ENCODE peak calls at places on chromosomes 11 and 22, in ten cellular contexts. One of them, this sample, is unnamed.

GRCh38 chr11:118917488-118918127 is 8.1 kb downstream of the BCL9L start:
- DNase-seq in epithelial cell of esophagus: peak
- DNase-seq in lung: peak
- DNase-seq in fibroblast of mammary gland: peak
- DNase-seq in tibial artery: peak
- DNase-seq in HFF-Myc: no peak
- DNase-seq in lower leg skin: peak
- DNase-seq in heart left ventricle: peak
- DNase-seq in GM12865: no peak
- DNase-seq in fibroblast of lung: peak
- DNase-seq in this sample: no peak

GRCh38 chr22:43262990-43263644 is 76.2 kb upstream of the TTLL12 start:
- DNase-seq in epithelial cell of esophagus: peak
- DNase-seq in lung: no peak
- DNase-seq in fibroblast of mammary gland: no peak
- DNase-seq in tibial artery: no peak
- DNase-seq in HFF-Myc: no peak
- DNase-seq in lower leg skin: no peak
- DNase-seq in heart left ventricle: no peak
- DNase-seq in GM12865: peak
- DNase-seq in fibroblast of lung: no peak
- DNase-seq in this sample: no peak

GRCh38 chr11:113384551-113384950 is 3.0 kb upstream of the ANKK1 start:
- DNase-seq in epithelial cell of esophagus: peak
- DNase-seq in lung: no peak
- DNase-seq in fibroblast of mammary gland: peak
- DNase-seq in tibial artery: no peak
- DNase-seq in HFF-Myc: peak
- DNase-seq in lower leg skin: peak
- DNase-seq in heart left ventricle: no peak
- DNase-seq in GM12865: no peak
- DNase-seq in fibroblast of lung: peak
- DNase-seq in this sample: peak

GRCh38 chr11:35158371-35159081 is 19.6 kb downstream of the CD44 start:
- DNase-seq in epithelial cell of esophagus: peak
- DNase-seq in lung: no peak
- DNase-seq in fibroblast of mammary gland: peak
- DNase-seq in tibial artery: no peak
- DNase-seq in HFF-Myc: no peak
- DNase-seq in lower leg skin: peak
- DNase-seq in heart left ventricle: peak
- DNase-seq in GM12865: no peak
- DNase-seq in fibroblast of lung: peak
- DNase-seq in this sample: no peak

GRCh38 chr11:28011813-28012212 is 96.1 kb downstream of the KIF18A start:
- DNase-seq in epithelial cell of esophagus: no peak
- DNase-seq in lung: no peak
- DNase-seq in fibroblast of mammary gland: no peak
- DNase-seq in tibial artery: no peak
- DNase-seq in HFF-Myc: no peak
- DNase-seq in lower leg skin: no peak
- DNase-seq in heart left ventricle: no peak
- DNase-seq in GM12865: no peak
- DNase-seq in fibroblast of lung: no peak
- DNase-seq in this sample: no peak

GRCh38 chr11:34161812-34162506 is 56.5 kb downstream of the NAT10 start:
- DNase-seq in epithelial cell of esophagus: peak
- DNase-seq in lung: no peak
- DNase-seq in fibroblast of mammary gland: peak
- DNase-seq in tibial artery: no peak
- DNase-seq in HFF-Myc: no peak
- DNase-seq in lower leg skin: no peak
- DNase-seq in heart left ventricle: no peak
- DNase-seq in GM12865: no peak
- DNase-seq in fibroblast of lung: peak
- DNase-seq in this sample: no peak

GRCh38 chr11:69770525-69770924 is 4.6 kb downstream of the FGF4 start:
- DNase-seq in epithelial cell of esophagus: no peak
- DNase-seq in lung: no peak
- DNase-seq in fibroblast of mammary gland: no peak
- DNase-seq in tibial artery: no peak
- DNase-seq in HFF-Myc: no peak
- DNase-seq in lower leg skin: no peak
- DNase-seq in heart left ventricle: no peak
- DNase-seq in GM12865: no peak
- DNase-seq in fibroblast of lung: no peak
- DNase-seq in this sample: no peak

GRCh38 chr11:43738600-43739409 is 58.3 kb downstream of the HSD17B12 start:
- DNase-seq in epithelial cell of esophagus: peak
- DNase-seq in lung: no peak
- DNase-seq in fibroblast of mammary gland: peak
- DNase-seq in tibial artery: no peak
- DNase-seq in HFF-Myc: peak
- DNase-seq in lower leg skin: no peak
- DNase-seq in heart left ventricle: peak
- DNase-seq in GM12865: no peak
- DNase-seq in fibroblast of lung: peak
- DNase-seq in this sample: no peak

GRCh38 chr11:125401746-125402145 is 94.3 kb downstream of the FEZ1 start:
- DNase-seq in epithelial cell of esophagus: no peak
- DNase-seq in lung: no peak
- DNase-seq in fibroblast of mammary gland: no peak
- DNase-seq in tibial artery: no peak
- DNase-seq in HFF-Myc: no peak
- DNase-seq in lower leg skin: no peak
- DNase-seq in heart left ventricle: peak
- DNase-seq in GM12865: no peak
- DNase-seq in fibroblast of lung: no peak
- DNase-seq in this sample: no peak

GRCh38 chr11:57157624-57158023 is 24.1 kb upstream of the LRRC55 start:
- DNase-seq in epithelial cell of esophagus: no peak
- DNase-seq in lung: no peak
- DNase-seq in fibroblast of mammary gland: no peak
- DNase-seq in tibial artery: no peak
- DNase-seq in HFF-Myc: no peak
- DNase-seq in lower leg skin: no peak
- DNase-seq in heart left ventricle: no peak
- DNase-seq in GM12865: no peak
- DNase-seq in fibroblast of lung: no peak
- DNase-seq in this sample: no peak

DNA sequence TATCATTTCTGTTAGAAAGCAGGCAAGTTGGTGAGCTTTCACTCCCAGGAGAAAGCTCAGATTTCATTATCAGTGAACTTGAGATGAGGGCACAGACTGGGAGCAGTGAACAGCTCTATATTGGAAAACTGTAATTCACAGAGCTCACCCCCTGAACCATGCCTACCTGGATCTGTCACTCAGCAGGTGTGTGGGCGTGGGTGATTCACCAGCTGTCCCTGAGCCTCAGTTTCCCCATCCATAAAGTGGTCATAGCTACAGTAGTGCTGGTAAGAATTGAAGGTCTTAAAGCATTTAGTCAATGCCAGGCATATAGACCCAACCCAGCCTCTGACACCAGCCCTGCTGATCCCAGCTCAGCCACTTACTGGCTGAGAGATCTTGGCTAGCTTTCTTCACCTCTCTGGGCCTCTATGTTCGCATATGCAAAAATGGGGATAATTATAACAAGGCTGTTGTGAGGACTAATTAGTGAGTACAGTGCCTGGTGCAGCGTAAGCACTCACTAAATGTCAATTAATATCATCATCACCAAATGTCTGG is 10.6 kb downstream of the CHST1 start:
- DNase-seq in epithelial cell of esophagus: no peak
- DNase-seq in lung: no peak
- DNase-seq in fibroblast of mammary gland: no peak
- DNase-seq in tibial artery: no peak
- DNase-seq in HFF-Myc: no peak
- DNase-seq in lower leg skin: no peak
- DNase-seq in heart left ventricle: no peak
- DNase-seq in GM12865: no peak
- DNase-seq in fibroblast of lung: no peak
- DNase-seq in this sample: no peak
- TF ChIP-seq CTCF in epithelial cell of esophagus: no peak
- TF ChIP-seq CTCF in lung: no peak
- TF ChIP-seq CTCF in fibroblast of mammary gland: no peak
- TF ChIP-seq CTCF in tibial artery: no peak
- TF ChIP-seq CTCF in HFF-Myc: no peak
- TF ChIP-seq CTCF in lower leg skin: no peak
- TF ChIP-seq CTCF in heart left ventricle: no peak
- TF ChIP-seq CTCF in GM12865: no peak
- TF ChIP-seq CTCF in fibroblast of lung: no peak
- TF ChIP-seq CTCF in this sample: no peak

GRCh38 chr22:49487950-49488349 is 339.7 kb downstream of the BRD1 start:
- DNase-seq in epithelial cell of esophagus: peak
- DNase-seq in lung: no peak
- DNase-seq in fibroblast of mammary gland: no peak
- DNase-seq in tibial artery: no peak
- DNase-seq in HFF-Myc: no peak
- DNase-seq in lower leg skin: no peak
- DNase-seq in heart left ventricle: no peak
- DNase-seq in GM12865: no peak
- DNase-seq in fibroblast of lung: no peak
- DNase-seq in this sample: no peak
- H3K4me3 ChIP-seq in epithelial cell of esophagus: no peak
- H3K4me3 ChIP-seq in lung: no peak
- H3K4me3 ChIP-seq in fibroblast of mammary gland: no peak
- H3K4me3 ChIP-seq in tibial artery: no peak
- H3K4me3 ChIP-seq in HFF-Myc: no peak
- H3K4me3 ChIP-seq in lower leg skin: no peak
- H3K4me3 ChIP-seq in heart left ventricle: no peak
- H3K4me3 ChIP-seq in GM12865: no peak
- H3K4me3 ChIP-seq in fibroblast of lung: no peak
- H3K4me3 ChIP-seq in this sample: no peak

DNA sequence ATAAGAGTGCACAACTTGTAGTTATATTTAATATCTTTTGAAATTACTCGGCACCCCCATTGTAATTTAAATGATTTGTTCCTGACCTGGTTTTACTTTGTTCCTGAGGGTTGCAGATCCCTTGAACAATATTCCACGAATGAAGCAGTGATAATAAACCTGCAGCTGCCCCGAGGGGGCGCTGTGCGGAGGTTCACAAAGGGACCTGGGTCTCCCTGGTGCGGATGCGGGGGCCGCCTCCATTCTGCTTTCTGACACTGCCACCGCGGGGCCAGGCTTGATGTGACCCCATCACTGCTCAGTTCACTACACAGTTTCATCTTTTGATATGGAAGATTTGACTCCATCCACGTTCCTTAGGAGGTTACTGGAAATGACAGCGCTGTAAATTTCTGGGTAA is 62.9 kb upstream of the PRODH start:
- DNase-seq in epithelial cell of esophagus: no peak
- DNase-seq in lung: no peak
- DNase-seq in fibroblast of mammary gland: no peak
- DNase-seq in tibial artery: no peak
- DNase-seq in HFF-Myc: no peak
- DNase-seq in lower leg skin: no peak
- DNase-seq in heart left ventricle: no peak
- DNase-seq in GM12865: no peak
- DNase-seq in fibroblast of lung: no peak
- DNase-seq in this sample: no peak
- TF ChIP-seq CTCF in epithelial cell of esophagus: no peak
- TF ChIP-seq CTCF in lung: no peak
- TF ChIP-seq CTCF in fibroblast of mammary gland: peak
- TF ChIP-seq CTCF in tibial artery: no peak
- TF ChIP-seq CTCF in HFF-Myc: peak
- TF ChIP-seq CTCF in lower leg skin: no peak
- TF ChIP-seq CTCF in heart left ventricle: no peak
- TF ChIP-seq CTCF in GM12865: peak
- TF ChIP-seq CTCF in fibroblast of lung: no peak
- TF ChIP-seq CTCF in this sample: peak

GRCh38 chr22:27634043-27634442 is 167.5 kb downstream of the MN1 start:
- DNase-seq in epithelial cell of esophagus: no peak
- DNase-seq in lung: no peak
- DNase-seq in fibroblast of mammary gland: no peak
- DNase-seq in tibial artery: no peak
- DNase-seq in HFF-Myc: no peak
- DNase-seq in lower leg skin: no peak
- DNase-seq in heart left ventricle: no peak
- DNase-seq in GM12865: no peak
- DNase-seq in fibroblast of lung: no peak
- DNase-seq in this sample: no peak

GRCh38 chr22:27631641-27632040 is 169.9 kb downstream of the MN1 start:
- DNase-seq in epithelial cell of esophagus: no peak
- DNase-seq in lung: no peak
- DNase-seq in fibroblast of mammary gland: no peak
- DNase-seq in tibial artery: no peak
- DNase-seq in HFF-Myc: no peak
- DNase-seq in lower leg skin: no peak
- DNase-seq in heart left ventricle: no peak
- DNase-seq in GM12865: no peak
- DNase-seq in fibroblast of lung: no peak
- DNase-seq in this sample: no peak

GRCh38 chr22:27630754-27631153 is 170.8 kb downstream of the MN1 start:
- DNase-seq in epithelial cell of esophagus: no peak
- DNase-seq in lung: no peak
- DNase-seq in fibroblast of mammary gland: no peak
- DNase-seq in tibial artery: no peak
- DNase-seq in HFF-Myc: no peak
- DNase-seq in lower leg skin: no peak
- DNase-seq in heart left ventricle: no peak
- DNase-seq in GM12865: no peak
- DNase-seq in fibroblast of lung: no peak
- DNase-seq in this sample: no peak

GRCh38 chr22:27633296-27633871 is 168.2 kb downstream of the MN1 start:
- DNase-seq in epithelial cell of esophagus: no peak
- DNase-seq in lung: no peak
- DNase-seq in fibroblast of mammary gland: no peak
- DNase-seq in tibial artery: no peak
- DNase-seq in HFF-Myc: no peak
- DNase-seq in lower leg skin: no peak
- DNase-seq in heart left ventricle: no peak
- DNase-seq in GM12865: no peak
- DNase-seq in fibroblast of lung: no peak
- DNase-seq in this sample: no peak

DNA sequence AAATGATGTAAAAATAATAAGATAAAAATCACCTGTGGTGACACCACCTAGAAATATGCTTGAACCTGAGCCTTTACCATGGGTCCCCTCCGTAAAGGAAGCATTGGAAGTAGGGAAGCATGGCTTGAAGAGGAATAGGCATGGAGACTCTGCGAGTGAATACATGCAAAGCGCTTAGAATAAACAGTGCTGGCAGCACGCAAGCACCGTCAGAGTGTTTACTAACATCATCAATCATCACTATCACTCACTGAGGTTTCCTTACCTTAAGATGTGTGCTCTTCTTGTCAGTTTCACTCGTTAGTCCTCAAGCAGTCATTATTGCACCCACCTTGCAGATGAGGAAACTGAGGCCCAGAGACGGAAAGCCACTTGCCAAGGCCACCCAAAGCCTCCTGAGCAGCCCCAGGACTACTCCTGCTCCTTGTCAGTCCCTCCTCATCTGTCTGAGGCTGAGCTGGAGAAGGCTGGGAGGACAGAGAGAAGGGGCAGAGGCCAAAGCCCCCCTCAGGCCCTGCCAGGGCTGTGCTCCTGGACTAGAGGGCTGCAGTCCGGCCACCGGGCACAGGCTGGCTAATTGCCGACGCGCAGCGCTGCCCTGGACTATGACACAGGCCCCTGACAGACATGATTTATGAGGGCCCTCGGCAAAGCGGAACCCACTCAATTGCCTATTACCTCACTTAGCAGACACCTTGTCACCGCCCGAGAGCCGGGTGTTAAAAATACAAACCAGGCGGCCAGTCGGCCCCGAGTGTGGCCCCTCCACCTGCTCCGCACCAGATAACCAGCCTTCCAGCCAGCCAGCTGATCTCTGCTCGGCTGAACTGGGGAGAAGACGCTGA is 168.9 kb downstream of the MN1 start:
- DNase-seq in epithelial cell of esophagus: peak
- DNase-seq in lung: no peak
- DNase-seq in fibroblast of mammary gland: no peak
- DNase-seq in tibial artery: no peak
- DNase-seq in HFF-Myc: no peak
- DNase-seq in lower leg skin: no peak
- DNase-seq in heart left ventricle: peak
- DNase-seq in GM12865: no peak
- DNase-seq in fibroblast of lung: peak
- DNase-seq in this sample: no peak
- H3K4me3 ChIP-seq in epithelial cell of esophagus: no peak
- H3K4me3 ChIP-seq in lung: no peak
- H3K4me3 ChIP-seq in fibroblast of mammary gland: no peak
- H3K4me3 ChIP-seq in tibial artery: no peak
- H3K4me3 ChIP-seq in HFF-Myc: no peak
- H3K4me3 ChIP-seq in lower leg skin: no peak
- H3K4me3 ChIP-seq in heart left ventricle: no peak
- H3K4me3 ChIP-seq in GM12865: no peak
- H3K4me3 ChIP-seq in fibroblast of lung: no peak
- H3K4me3 ChIP-seq in this sample: no peak

This sample was measured in epithelial cell of proximal tubule.